ENCODE peak calls at places on chromosomes 5 and 9, in six cellular contexts. One of them, this sample, is unnamed.
A peak's percentile ranks its signal among the peaks of the same experiment; 100 is the strongest.

GRCh38 chr5:142385194-142385593 is 60.4 kb upstream of the SPRY4 start:
- DNase-seq in trophoblast cell: no peak
- DNase-seq in breast epithelium: no peak
- DNase-seq in A549: no peak
- DNase-seq in Peyer's patch: no peak
- DNase-seq in lower lobe of right lung: no peak
- DNase-seq in this sample: no peak

GRCh38 chr5:141834331-141834730 is 43.9 kb downstream of the PCDH1 start:
- DNase-seq in lower lobe of right lung: no peak
- DNase-seq in Peyer's patch: no peak
- DNase-seq in A549: no peak
- DNase-seq in trophoblast cell: no peak
- DNase-seq in breast epithelium: no peak
- DNase-seq in this sample: no peak

GRCh38 chr5:10454591-10455272 is 13.1 kb downstream of the ROPN1L start:
- DNase-seq in breast epithelium: no peak
- DNase-seq in lower lobe of right lung: no peak
- DNase-seq in A549: no peak
- DNase-seq in trophoblast cell: peak; percentile 33
- DNase-seq in Peyer's patch: no peak
- DNase-seq in this sample: no peak

GRCh38 chr5:76642390-76643040 is 19.3 kb upstream of the F2RL2 start:
- DNase-seq in trophoblast cell: no peak
- DNase-seq in Peyer's patch: no peak
- DNase-seq in lower lobe of right lung: no peak
- DNase-seq in breast epithelium: no peak
- DNase-seq in A549: no peak
- DNase-seq in this sample: no peak

GRCh38 chr5:142425286-142426065 is 100.7 kb upstream of the SPRY4 start:
- DNase-seq in Peyer's patch: no peak
- DNase-seq in lower lobe of right lung: no peak
- DNase-seq in A549: no peak
- DNase-seq in trophoblast cell: no peak
- DNase-seq in breast epithelium: no peak
- DNase-seq in this sample: no peak

GRCh38 chr5:65749221-65749844 is 27.3 kb downstream of the NLN start:
- DNase-seq in trophoblast cell: no peak
- DNase-seq in Peyer's patch: no peak
- DNase-seq in A549: no peak
- DNase-seq in breast epithelium: no peak
- DNase-seq in lower lobe of right lung: no peak
- DNase-seq in this sample: no peak

GRCh38 chr9:92657296-92658094 is 12.4 kb downstream of the IPPK start:
- DNase-seq in breast epithelium: no peak
- DNase-seq in Peyer's patch: no peak
- DNase-seq in lower lobe of right lung: no peak
- DNase-seq in A549: no peak
- DNase-seq in trophoblast cell: no peak
- DNase-seq in this sample: no peak

GRCh38 chr9:93945400-93946337 is 9.5 kb downstream of the BARX1 start:
- DNase-seq in trophoblast cell: no peak
- DNase-seq in breast epithelium: no peak
- DNase-seq in Peyer's patch: no peak
- DNase-seq in A549: no peak
- DNase-seq in lower lobe of right lung: no peak
- DNase-seq in this sample: no peak

GRCh38 chr5:74945561-74946165 is 79.5 kb upstream of the FAM169A start:
- DNase-seq in trophoblast cell: no peak
- DNase-seq in breast epithelium: no peak
- DNase-seq in A549: no peak
- DNase-seq in lower lobe of right lung: no peak
- DNase-seq in Peyer's patch: no peak
- DNase-seq in this sample: no peak

GRCh38 chr5:138979684-138980275 is 104.6 kb upstream of the LRRTM2 start:
- DNase-seq in A549: no peak
- DNase-seq in lower lobe of right lung: no peak
- DNase-seq in trophoblast cell: no peak
- DNase-seq in Peyer's patch: no peak
- DNase-seq in breast epithelium: no peak
- DNase-seq in this sample: no peak

GRCh38 chr5:110346893-110347358 is 379.5 kb downstream of the TMEM232 start:
- DNase-seq in Peyer's patch: no peak
- DNase-seq in breast epithelium: no peak
- DNase-seq in trophoblast cell: no peak
- DNase-seq in lower lobe of right lung: no peak
- DNase-seq in A549: no peak
- DNase-seq in this sample: no peak

GRCh38 chr9:134895849-134896833 is 15.5 kb downstream of the FCN2 start:
- DNase-seq in Peyer's patch: peak; percentile 12
- DNase-seq in trophoblast cell: no peak
- DNase-seq in A549: peak; percentile 76
- DNase-seq in breast epithelium: peak; percentile 67
- DNase-seq in lower lobe of right lung: peak; percentile 18
- DNase-seq in this sample: peak; percentile 92

GRCh38 chr9:111467778-111468367 is 16.3 kb downstream of the ECPAS start:
- DNase-seq in A549: no peak
- DNase-seq in breast epithelium: no peak
- DNase-seq in Peyer's patch: no peak
- DNase-seq in trophoblast cell: no peak
- DNase-seq in lower lobe of right lung: no peak
- DNase-seq in this sample: no peak

GRCh38 chr5:169728-170094 is 21.6 kb upstream of the LRRC14B start:
- DNase-seq in breast epithelium: no peak
- DNase-seq in A549: no peak
- DNase-seq in trophoblast cell: no peak
- DNase-seq in Peyer's patch: no peak
- DNase-seq in lower lobe of right lung: no peak
- DNase-seq in this sample: no peak

GRCh38 chr9:90022474-90022873 is 417.7 kb downstream of the GADD45G start:
- DNase-seq in Peyer's patch: no peak
- DNase-seq in breast epithelium: no peak
- DNase-seq in lower lobe of right lung: no peak
- DNase-seq in trophoblast cell: peak; percentile 63
- DNase-seq in A549: peak; percentile 16
- DNase-seq in this sample: no peak

GRCh38 chr9:88661759-88662158 is 126.8 kb downstream of the NXNL2 start:
- DNase-seq in trophoblast cell: no peak
- DNase-seq in breast epithelium: no peak
- DNase-seq in lower lobe of right lung: no peak
- DNase-seq in A549: peak; percentile 24
- DNase-seq in Peyer's patch: no peak
- DNase-seq in this sample: no peak

GRCh38 chr5:115810776-115811175 is 5.7 kb downstream of the CDO1 start:
- DNase-seq in lower lobe of right lung: no peak
- DNase-seq in trophoblast cell: no peak
- DNase-seq in breast epithelium: no peak
- DNase-seq in A549: no peak
- DNase-seq in Peyer's patch: no peak
- DNase-seq in this sample: no peak

GRCh38 chr5:94847019-94847418 is 228.6 kb downstream of the SLF1 start:
- DNase-seq in trophoblast cell: no peak
- DNase-seq in A549: no peak
- DNase-seq in lower lobe of right lung: no peak
- DNase-seq in breast epithelium: no peak
- DNase-seq in Peyer's patch: no peak
- DNase-seq in this sample: no peak

GRCh38 chr5:150562832-150563231 is 54.9 kb downstream of the NDST1 start:
- DNase-seq in Peyer's patch: no peak
- DNase-seq in trophoblast cell: peak; percentile 82
- DNase-seq in lower lobe of right lung: no peak
- DNase-seq in breast epithelium: no peak
- DNase-seq in A549: peak; percentile 74
- DNase-seq in this sample: peak; percentile 73

GRCh38 chr5:122673343-122673742 is 101.5 kb upstream of the SNX2 start:
- DNase-seq in Peyer's patch: no peak
- DNase-seq in A549: no peak
- DNase-seq in trophoblast cell: no peak
- DNase-seq in breast epithelium: no peak
- DNase-seq in lower lobe of right lung: no peak
- DNase-seq in this sample: no peak

DNA sequence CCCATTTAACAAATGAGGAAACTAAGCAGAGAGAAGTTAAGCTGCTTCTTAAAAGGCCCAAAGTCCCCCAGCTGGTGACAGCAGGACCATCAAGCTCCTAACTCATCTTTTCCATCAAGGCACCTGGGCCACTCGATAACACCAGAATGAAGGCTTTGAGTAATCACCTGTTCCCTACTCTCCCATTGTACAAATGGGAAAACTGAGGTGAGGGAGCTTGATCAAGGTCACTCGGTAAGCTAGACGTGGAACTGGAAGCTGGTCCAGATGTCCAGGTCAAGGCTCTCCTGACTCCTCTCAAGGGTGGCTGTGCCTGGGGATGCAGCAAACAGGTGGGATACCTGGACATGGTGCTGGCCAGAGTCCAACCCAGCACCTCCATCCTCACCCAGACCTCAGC is 90.6 kb upstream of the SHB start:
- DNase-seq in trophoblast cell: no peak
- DNase-seq in lower lobe of right lung: no peak
- DNase-seq in A549: no peak
- DNase-seq in breast epithelium: no peak
- DNase-seq in Peyer's patch: no peak
- DNase-seq in this sample: no peak
- H3K9me3 ChIP-seq in trophoblast cell: no peaks in the 10 kb centered on the region
- H3K9me3 ChIP-seq in lower lobe of right lung: no peaks in the 10 kb centered on the region
- H3K9me3 ChIP-seq in A549: no peaks in the 10 kb centered on the region
- H3K9me3 ChIP-seq in breast epithelium: no peaks in the 10 kb centered on the region
- H3K9me3 ChIP-seq in Peyer's patch: no peaks in the 10 kb centered on the region
- H3K9me3 ChIP-seq in this sample: no peaks in the 10 kb centered on the region

GRCh38 chr5:112738180-112738560 is 485 bp downstream of the APC start:
- DNase-seq in trophoblast cell: no peak
- DNase-seq in A549: no peak
- DNase-seq in breast epithelium: no peak
- DNase-seq in Peyer's patch: no peak
- DNase-seq in lower lobe of right lung: no peak
- DNase-seq in this sample: no peak

GRCh38 chr5:112735702-112736101 is 2.0 kb upstream of the APC start:
- DNase-seq in trophoblast cell: peak; percentile 84
- DNase-seq in A549: no peak
- DNase-seq in Peyer's patch: no peak
- DNase-seq in lower lobe of right lung: no peak
- DNase-seq in breast epithelium: no peak
- DNase-seq in this sample: no peak

GRCh38 chr5:112734597-112734996 is 3.1 kb upstream of the APC start:
- DNase-seq in lower lobe of right lung: no peak
- DNase-seq in Peyer's patch: no peak
- DNase-seq in A549: no peak
- DNase-seq in breast epithelium: no peak
- DNase-seq in trophoblast cell: no peak
- DNase-seq in this sample: no peak

GRCh38 chr5:112737472-112738179 is at the start of gene APC:
- DNase-seq in A549: peak; percentile 69
- DNase-seq in trophoblast cell: peak; percentile 57
- DNase-seq in breast epithelium: peak; percentile 85
- DNase-seq in lower lobe of right lung: peak; percentile 92
- DNase-seq in Peyer's patch: peak; percentile 88
- DNase-seq in this sample: peak; percentile 93

DNA sequence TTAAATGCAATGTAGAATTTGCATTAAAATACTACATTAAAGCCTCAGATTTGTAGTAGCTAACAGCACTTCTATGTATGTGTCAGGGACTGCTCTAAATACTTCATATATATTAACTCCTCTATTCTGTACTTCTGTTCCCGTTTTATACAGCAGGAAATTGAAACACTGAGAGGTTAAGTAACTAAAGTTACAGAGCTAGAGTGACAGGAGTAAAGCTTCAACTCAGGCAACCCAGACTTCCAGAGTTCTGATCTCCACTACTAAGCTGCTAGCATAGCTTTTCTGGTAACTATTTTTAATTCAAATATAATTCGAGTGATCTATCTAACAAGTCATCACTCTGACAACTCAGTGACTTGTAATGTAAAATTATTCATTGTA is 605 bp upstream of the APC start:
- DNase-seq in breast epithelium: no peak
- DNase-seq in A549: no peak
- DNase-seq in trophoblast cell: no peak
- DNase-seq in lower lobe of right lung: no peak
- DNase-seq in Peyer's patch: no peak
- DNase-seq in this sample: peak; percentile 15
- H3K4me1 ChIP-seq in breast epithelium: no peaks in the 10 kb centered on the region
- H3K4me1 ChIP-seq in A549: peaks cover 18% of the 10 kb centered on the region
- H3K4me1 ChIP-seq in trophoblast cell: no peaks in the 10 kb centered on the region
- H3K4me1 ChIP-seq in lower lobe of right lung: peaks cover 19% of the 10 kb centered on the region
- H3K4me1 ChIP-seq in Peyer's patch: no peaks in the 10 kb centered on the region
- H3K4me1 ChIP-seq in this sample: no peaks in the 10 kb centered on the region

GRCh38 chr9:532707-533106 is 308.8 kb upstream of the DMRT1 start:
- DNase-seq in Peyer's patch: no peak
- DNase-seq in trophoblast cell: no peak
- DNase-seq in lower lobe of right lung: no peak
- DNase-seq in A549: no peak
- DNase-seq in breast epithelium: no peak
- DNase-seq in this sample: no peak

GRCh38 chr9:529721-530120 is 311.8 kb upstream of the DMRT1 start:
- DNase-seq in A549: no peak
- DNase-seq in Peyer's patch: no peak
- DNase-seq in trophoblast cell: no peak
- DNase-seq in lower lobe of right lung: no peak
- DNase-seq in breast epithelium: no peak
- DNase-seq in this sample: no peak

GRCh38 chr9:526904-527591 is 312.4 kb downstream of the DOCK8 start:
- DNase-seq in trophoblast cell: no peak
- DNase-seq in Peyer's patch: no peak
- DNase-seq in A549: no peak
- DNase-seq in breast epithelium: no peak
- DNase-seq in lower lobe of right lung: no peak
- DNase-seq in this sample: no peak

GRCh38 chr9:534886-535285 is 306.6 kb upstream of the DMRT1 start:
- DNase-seq in Peyer's patch: no peak
- DNase-seq in A549: no peak
- DNase-seq in trophoblast cell: no peak
- DNase-seq in lower lobe of right lung: no peak
- DNase-seq in breast epithelium: no peak
- DNase-seq in this sample: no peak

GRCh38 chr9:530681-531080 is 310.8 kb upstream of the DMRT1 start:
- DNase-seq in Peyer's patch: no peak
- DNase-seq in breast epithelium: no peak
- DNase-seq in A549: peak; percentile 32
- DNase-seq in trophoblast cell: no peak
- DNase-seq in lower lobe of right lung: no peak
- DNase-seq in this sample: no peak
- H3K27ac ChIP-seq in Peyer's patch: no peak overlapping the region
- H3K27ac ChIP-seq in breast epithelium: peak overlapping the region; percentile 21
- H3K27ac ChIP-seq in A549: peak overlapping the region; percentile 78
- H3K27ac ChIP-seq in trophoblast cell: no peak overlapping the region
- H3K27ac ChIP-seq in lower lobe of right lung: no peak overlapping the region
- H3K27ac ChIP-seq in this sample: no peak overlapping the region

GRCh38 chr5:180274695-180275094 is 17.2 kb downstream of the MAPK9 start:
- DNase-seq in Peyer's patch: no peak
- DNase-seq in lower lobe of right lung: no peak
- DNase-seq in A549: no peak
- DNase-seq in trophoblast cell: no peak
- DNase-seq in breast epithelium: no peak
- DNase-seq in this sample: no peak

DNA sequence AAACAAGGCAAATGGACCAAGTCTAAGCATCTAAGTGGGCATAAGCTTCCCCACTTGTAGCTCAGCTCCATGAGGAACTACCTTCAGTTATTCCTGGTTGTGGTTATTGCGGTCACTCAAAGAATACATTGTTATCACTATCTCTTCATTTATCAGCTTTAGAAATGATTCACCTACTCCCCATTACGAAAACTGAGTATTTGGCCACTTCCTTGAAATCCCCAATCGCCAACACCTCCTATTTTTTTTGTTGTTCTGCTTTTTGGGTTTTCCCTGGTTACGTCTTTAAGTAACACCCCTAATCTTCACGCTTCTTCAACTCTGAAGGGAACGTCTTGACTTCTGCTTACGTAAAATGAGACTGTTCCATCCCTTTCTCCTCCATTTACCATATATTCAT is 20.7 kb downstream of the MAPK9 start:
- DNase-seq in trophoblast cell: no peak
- DNase-seq in breast epithelium: no peak
- DNase-seq in A549: no peak
- DNase-seq in lower lobe of right lung: no peak
- DNase-seq in Peyer's patch: no peak
- DNase-seq in this sample: no peak
- H3K9me3 ChIP-seq in trophoblast cell: peaks cover 2% of the 10 kb centered on the region
- H3K9me3 ChIP-seq in breast epithelium: peaks cover 67% of the 10 kb centered on the region
- H3K9me3 ChIP-seq in A549: peaks cover 89% of the 10 kb centered on the region
- H3K9me3 ChIP-seq in lower lobe of right lung: peaks cover 84% of the 10 kb centered on the region
- H3K9me3 ChIP-seq in Peyer's patch: no peaks in the 10 kb centered on the region
- H3K9me3 ChIP-seq in this sample: peaks cover 41% of the 10 kb centered on the region